ENCODE peak calls at places on chromosomes 13 and 19, in four cellular contexts. D is mucosa of descending colon, Q is OCI-LY7, Y is tibial artery. T is an unnamed sample.
A peak's percentile ranks its signal among the peaks of the same experiment; 100 is the strongest.

GRCh38 chr13:113398963-113399754 is 35.2 kb upstream of the GRTP1 start:
- DNase-seq in Y (no peak), Q (no peak), D (no peak), T (no peak)

GRCh38 chr19:48636859-48637448 is at the start of gene DBP:
- DNase-seq in D (no peak), Y (peak; percentile 63), Q (no peak), T (no peak)

GRCh38 chr19:5974721-5975387 is 3.1 kb downstream of the RANBP3 start:
- DNase-seq in D (no peak), Y (no peak), Q (peak; percentile 69), T (peak; percentile 67)

GRCh38 chr13:97295279-97296182 is 73.4 kb downstream of the MBNL2 start:
- DNase-seq in Y (no peak), D (no peak), Q (no peak), T (no peak)

GRCh38 chr13:45055902-45056648 is 64.2 kb upstream of the GTF2F2 start:
- DNase-seq in Y (no peak), D (no peak), Q (no peak), T (no peak)

GRCh38 chr13:113743366-113744195 is 15.4 kb upstream of the TMEM255B start:
- DNase-seq in Y (no peak), D (no peak), Q (no peak), T (no peak)

GRCh38 chr19:10979950-10980349 is 19.1 kb downstream of the SMARCA4 start:
- DNase-seq in D (no peak), Y (peak; percentile 57), Q (peak; percentile 95), T (no peak)

GRCh38 chr19:23071087-23071511 is 45.7 kb upstream of the ZNF730 start:
- DNase-seq in D (no peak), Y (no peak), Q (no peak), T (peak; percentile 66)

GRCh38 chr13:28409648-28410047 is 85.3 kb downstream of the FLT1 start:
- DNase-seq in Y (no peak), Q (no peak), D (no peak), T (no peak)

GRCh38 chr19:33282036-33282686 is 20.2 kb downstream of the CEBPA start:
- DNase-seq in Q (no peak), Y (no peak), D (no peak), T (no peak)

GRCh38 chr19:14517840-14518505 is at the start of gene DNAJB1:
- DNase-seq in Y (peak; percentile 80), D (peak; percentile 86), Q (peak; percentile 77), T (peak; percentile 97)

GRCh38 chr19:5115771-5116202 is 146.9 kb downstream of the KDM4B start:
- DNase-seq in D (no peak), Y (no peak), Q (no peak), T (no peak)

GRCh38 chr13:96020941-96021340 is 32.3 kb downstream of the UGGT2 start:
- DNase-seq in Q (no peak), D (peak; percentile 30), Y (no peak), T (no peak)

GRCh38 chr13:94395889-94396288 is 83.6 kb downstream of the DCT start:
- DNase-seq in Y (no peak), Q (no peak), D (no peak), T (no peak)

GRCh38 chr19:58544591-58545285 is 874 bp downstream of the TRIM28 start:
- DNase-seq in D (peak; percentile 48), Y (no peak), Q (peak; percentile 78), T (peak; percentile 96)

GRCh38 chr13:27562457-27562856 is 57.9 kb downstream of the LNX2 start:
- DNase-seq in Q (no peak), Y (no peak), D (no peak), T (no peak)

GRCh38 chr19:14563989-14564650 is 7.7 kb downstream of the NDUFB7 start:
- DNase-seq in Q (peak; percentile 90), D (peak; percentile 50), Y (no peak), T (peak; percentile 86)

GRCh38 chr19:42695811-42696503 is 44.3 kb downstream of the PSG3 start:
- DNase-seq in Y (no peak), Q (no peak), D (no peak), T (no peak)

GRCh38 chr19:1122972-1123363 is 19.2 kb downstream of the GPX4 start:
- DNase-seq in Y (no peak), D (peak; percentile 78), Q (peak; percentile 71), T (peak; percentile 92)

GRCh38 chr19:45443462-45444317 is 20.0 kb upstream of the ERCC1 start:
- DNase-seq in Q (peak; percentile 43), D (peak; percentile 96), Y (peak; percentile 98), T (peak; percentile 77)

GRCh38 chr19:48658483-48658882 is 12.5 kb upstream of the CA11 start:
- DNase-seq in D (no peak), Y (no peak), Q (no peak), T (no peak)

GRCh38 chr19:1168877-1169791 is 4.9 kb downstream of the SBNO2 start:
- DNase-seq in D (no peak), Y (no peak), Q (no peak), T (no peak)

GRCh38 chr19:54461201-54462071 is 2.1 kb downstream of the LENG9 start:
- DNase-seq in Q (no peak), Y (no peak), D (no peak), T (no peak)

GRCh38 chr19:55702131-55702627 is 27.2 kb downstream of the EPN1 start:
- DNase-seq in Y (no peak), Q (no peak), D (peak; percentile 41), T (no peak)

GRCh38 chr19:17948967-17949930 is 16.4 kb downstream of the CCDC124 start:
- DNase-seq in D (no peak), Q (peak; percentile 30), Y (no peak), T (peak; percentile 61)

GRCh38 chr13:112060899-112061366 is 6.0 kb upstream of the SOX1 start:
- DNase-seq in Q (no peak), D (no peak), Y (no peak), T (no peak)

GRCh38 chr19:47561440-47562045 is 11.4 kb downstream of the ZNF541 start:
- DNase-seq in Q (no peak), D (no peak), Y (no peak), T (no peak)

GRCh38 chr13:94950303-94950702 is 238.0 kb upstream of the SOX21 start:
- DNase-seq in D (no peak), Y (no peak), Q (no peak), T (no peak)

GRCh38 chr19:42512743-42513304 is 15.5 kb downstream of the CEACAM1 start:
- DNase-seq in Y (no peak), D (no peak), Q (peak; percentile 56), T (peak; percentile 59)

GRCh38 chr13:53490732-53491131 is 462.1 kb downstream of the OLFM4 start:
- DNase-seq in Y (no peak), D (no peak), Q (no peak), T (no peak)

GRCh38 chr19:18735752-18736151 is 52.3 kb downstream of the CRTC1 start:
- DNase-seq in Q (no peak), D (no peak), Y (no peak), T (no peak)

GRCh38 chr19:18425515-18426415 is 6.6 kb downstream of the SSBP4 start:
- DNase-seq in Q (no peak), Y (peak; percentile 70), D (peak; percentile 52), T (no peak)

DNA sequence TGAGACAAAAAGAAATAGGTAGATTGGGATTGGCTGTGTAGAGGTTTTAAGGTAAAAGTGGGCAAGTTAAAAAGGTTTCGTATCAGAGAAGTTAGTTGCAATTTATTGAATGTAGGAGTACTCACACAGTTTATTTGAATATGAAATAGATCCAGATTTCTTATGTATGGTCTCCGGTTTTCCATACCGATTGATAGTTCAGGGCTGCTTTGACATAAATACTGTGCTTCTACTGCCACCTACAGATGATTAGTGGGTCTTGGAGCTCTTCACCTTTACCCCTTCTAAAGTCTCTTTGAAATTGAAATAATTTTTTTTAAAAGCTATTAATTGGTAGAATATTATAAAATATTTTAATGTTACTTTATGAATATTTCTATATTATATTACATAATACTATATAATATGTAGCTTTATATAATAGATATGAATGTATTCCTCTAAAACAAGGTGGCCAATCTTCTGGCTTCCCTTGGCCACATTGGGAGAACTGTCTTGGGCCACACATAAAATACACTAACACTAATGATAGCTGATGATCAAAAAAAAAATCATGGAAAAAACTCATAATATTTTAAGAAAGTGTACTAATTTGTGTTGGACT is 7.7 kb upstream of the GPR18 start:
- DNase-seq in D (peak; percentile 56), Q (peak; percentile 61), Y (no peak), T (peak; percentile 32)
- TF ChIP-seq CTCF in D (no peak), Q (peak; percentile 78), Y (peak; percentile 69), T (peak; percentile 45)

GRCh38 chr19:3730457-3730958 is 22.3 kb downstream of the TJP3 start:
- DNase-seq in Y (no peak), Q (no peak), D (no peak), T (no peak)

GRCh38 chr19:3736106-3736724 is 25.3 kb downstream of the APBA3 start:
- DNase-seq in D (no peak), Y (no peak), Q (no peak), T (no peak)

GRCh38 chr19:3733549-3734309 is 25.5 kb downstream of the TJP3 start:
- DNase-seq in Y (no peak), Q (no peak), D (no peak), T (no peak)

GRCh38 chr19:3734310-3734600 is 26.1 kb downstream of the TJP3 start:
- DNase-seq in Q (no peak), Y (no peak), D (no peak), T (no peak)

GRCh38 chr19:3732108-3732507 is 23.9 kb downstream of the TJP3 start:
- DNase-seq in Q (no peak), D (no peak), Y (no peak), T (no peak)
- TF ChIP-seq CTCF in Q (peak; percentile 27), D (no peak), Y (no peak), T (no peak)

DNA sequence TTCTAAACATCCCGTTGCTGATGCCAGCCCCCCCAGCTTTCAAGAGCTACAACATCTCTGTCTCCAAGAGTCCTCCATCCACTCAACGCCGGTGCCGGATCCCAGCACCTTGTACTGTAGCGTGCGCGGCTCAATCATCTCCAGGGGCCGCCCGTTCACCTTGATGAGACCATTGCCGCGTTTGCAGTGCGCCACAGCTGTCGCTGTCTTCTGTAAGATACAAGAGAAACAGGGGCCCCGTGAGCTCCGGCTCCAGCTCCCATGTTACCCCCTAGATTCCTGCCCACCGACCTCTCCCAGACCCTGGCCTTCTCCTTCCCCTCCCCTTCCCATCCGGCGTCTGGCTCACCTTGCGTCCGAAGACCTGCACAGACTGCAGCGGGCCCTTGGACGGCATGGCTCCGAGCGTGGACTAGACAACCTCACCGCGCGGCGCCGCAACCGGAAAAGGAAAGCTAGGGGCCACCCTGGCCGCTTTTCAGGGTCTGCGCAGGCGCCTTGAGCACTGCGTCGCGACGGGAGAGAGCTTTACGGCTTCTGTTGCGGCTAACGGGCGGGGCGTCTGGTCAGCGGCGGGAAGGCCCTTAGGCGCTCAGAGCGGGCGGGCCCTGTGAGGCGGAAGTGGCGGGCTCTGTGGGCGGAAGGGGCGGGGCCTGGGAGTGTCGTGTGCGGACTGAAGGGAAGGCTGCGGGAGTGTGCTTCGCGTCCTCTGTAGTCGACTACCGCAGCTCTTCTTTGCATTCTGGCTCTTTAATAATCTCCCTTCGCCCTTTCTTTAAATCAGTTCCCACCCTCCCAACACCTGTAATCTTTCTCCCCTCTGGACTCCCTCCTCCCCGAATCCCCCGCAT is at the start of gene RPS16:
- DNase-seq in Y (peak; percentile 98), Q (peak; percentile 100), D (peak; percentile 98), T (peak; percentile 92)
- TF ChIP-seq CTCF in Y (no peak), Q (no peak), D (peak; percentile 10), T (no peak)

DNA sequence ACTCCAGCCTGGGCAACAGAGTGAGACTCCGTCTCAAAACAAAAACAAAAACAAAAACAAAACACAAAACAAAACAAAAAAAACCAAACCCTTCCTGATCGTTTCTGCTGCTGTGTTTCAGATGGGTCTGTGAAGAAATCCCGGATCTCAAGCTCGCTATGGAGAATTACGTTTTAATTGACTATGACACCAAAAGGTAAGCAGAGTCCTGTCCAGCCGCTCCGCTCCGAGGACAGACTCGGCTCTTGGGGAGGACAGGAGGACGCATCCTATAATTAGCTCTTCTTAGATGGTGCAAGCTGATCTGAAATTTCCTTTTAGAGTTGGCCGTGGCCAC is 22.0 kb downstream of the DOT1L start:
- DNase-seq in D (no peak), Q (no peak), Y (no peak), T (no peak)
- TF ChIP-seq CTCF in D (no peak), Q (no peak), Y (no peak), T (no peak)

GRCh38 chr13:48506092-48506701 is 26.7 kb downstream of the RCBTB2 start:
- DNase-seq in Y (no peak), Q (no peak), D (no peak), T (no peak)
- TF ChIP-seq CTCF in Y (no peak), Q (no peak), D (no peak), T (no peak)